ENCODE peak calls at places on chromosomes 11 and 22, in eight cellular contexts. O is cardiac muscle cell, G is pancreas, S is Caco-2, Z is mucosa of descending colon, M is fibroblast of lung, Y is A549, Q is ovary. A is an unnamed sample. For H3K4me1, the result is how much of the 10 kb centered on the place peaks cover.

GRCh38 chr11:100769165-100769564 is 82.1 kb downstream of the ARHGAP42 start:
- DNase-seq in Z (no peak), M (no peak), O (no peak), Y (no peak), S (no peak), G (no peak), Q (no peak), A (no peak)

GRCh38 chr11:69243496-69244200 is 50.3 kb upstream of the MYEOV start:
- DNase-seq in Y (no peak), Z (no peak), O (no peak), M (no peak), S (no peak), G (no peak), Q (no peak), A (no peak)

GRCh38 chr11:104883342-104883741 is 14.9 kb downstream of the CASP12 start:
- DNase-seq in Y (no peak), Q (no peak), O (no peak), G (no peak), Z (no peak), S (no peak), M (no peak), A (no peak)

GRCh38 chr11:78211565-78211964 is 22.8 kb downstream of the USP35 start:
- DNase-seq in Z (no peak), S (no peak), O (no peak), M (no peak), G (no peak), Y (no peak), Q (no peak), A (no peak)

GRCh38 chr22:24231706-24232105 is 13.2 kb downstream of the GGT5 start:
- DNase-seq in Y (no peak), S (no peak), M (no peak), Q (no peak), G (peak), Z (no peak), O (no peak), A (no peak)

GRCh38 chr22:32827061-32827602 is 25.6 kb downstream of the TIMP3 start:
- DNase-seq in G (no peak), Y (no peak), S (no peak), O (no peak), M (no peak), Q (no peak), Z (no peak), A (no peak)

GRCh38 chr22:44623771-44624510 is 78.1 kb upstream of the PRR5 start:
- DNase-seq in G (no peak), S (no peak), O (peak), Q (no peak), Z (no peak), Y (peak), M (peak), A (peak)

GRCh38 chr22:47452184-47452583 is 689.7 kb downstream of the TBC1D22A start:
- DNase-seq in M (no peak), G (no peak), Z (peak), O (no peak), S (peak), Y (peak), Q (no peak), A (no peak)

GRCh38 chr11:1442163-1442562 is 44.4 kb downstream of the MOB2 start:
- DNase-seq in Q (no peak), Z (no peak), S (no peak), O (peak), Y (peak), M (no peak), G (no peak), A (no peak)

GRCh38 chr11:60125962-60126585 is 37.6 kb downstream of the MS4A2 start:
- DNase-seq in S (no peak), Y (no peak), M (no peak), O (no peak), Z (no peak), Q (no peak), G (no peak), A (no peak)

DNA sequence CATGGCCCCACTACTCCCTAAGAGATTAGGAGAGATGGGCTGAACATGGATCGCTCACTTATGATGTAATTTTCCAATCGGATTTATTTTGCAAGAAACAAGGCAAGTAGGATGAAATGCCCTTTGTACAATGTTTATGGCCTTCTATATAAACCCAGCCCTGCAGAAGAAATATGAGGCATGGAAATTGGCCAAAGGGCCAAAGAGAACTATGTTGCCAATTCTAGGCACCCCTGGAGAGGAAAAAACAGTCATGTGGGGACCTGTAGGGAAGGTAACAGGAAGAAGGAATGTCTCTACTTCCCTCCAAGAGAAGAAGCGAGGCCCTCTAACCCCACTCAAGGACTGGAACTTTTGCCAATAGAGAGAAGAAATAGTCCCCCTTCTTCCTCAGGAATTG is 54.4 kb downstream of the RCN1 start:
- DNase-seq in M (no peak), O (no peak), Y (no peak), G (no peak), Q (no peak), S (no peak), Z (peak), A (no peak)
- H3K4me1 ChIP-seq in M (under half), O (under half), Y (under half), G (under half), Q (under half), S (under half), Z (under half), A (under half)

DNA sequence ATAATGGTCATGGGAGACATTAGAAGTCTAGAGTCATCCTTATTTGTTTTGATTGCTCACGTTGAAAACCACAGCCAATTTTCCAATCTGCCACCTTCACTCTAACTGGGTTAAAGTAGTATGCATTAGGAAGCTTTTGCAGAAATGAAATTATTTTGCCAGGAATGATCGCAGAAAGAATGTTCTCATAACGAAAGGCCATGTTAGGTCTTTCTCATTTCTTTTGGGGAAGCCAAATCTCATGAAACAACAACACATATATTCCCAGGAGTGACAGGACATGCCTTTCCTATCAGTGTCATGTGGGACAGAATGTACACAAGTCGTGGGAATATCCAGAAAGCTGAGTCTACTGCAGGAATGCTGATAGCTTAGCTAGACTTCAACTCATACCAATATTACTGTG is 386.3 kb downstream of the AASDHPPT start:
- DNase-seq in O (no peak), G (no peak), Z (no peak), M (peak), Q (no peak), S (no peak), Y (no peak), A (no peak)
- H3K4me1 ChIP-seq in O (under half), G (under half), Z (under half), M (under half), Q (under half), S (half or more), Y (under half), A (under half)

GRCh38 chr11:2728128-2728662 is 28.4 kb upstream of the KCNQ1OT1 start:
- DNase-seq in G (no peak), Y (no peak), Q (no peak), Z (no peak), S (no peak), O (no peak), M (no peak), A (no peak)
- H3K4me1 ChIP-seq in G (under half), Y (under half), Q (under half), Z (under half), S (half or more), O (under half), M (under half), A (under half)

GRCh38 chr22:27913162-27913741 is 5.8 kb downstream of the PITPNB start:
- DNase-seq in S (no peak), Y (no peak), M (peak), Z (no peak), O (peak), G (no peak), Q (no peak), A (peak)

GRCh38 chr22:27919222-27919942 is at the start of gene PITPNB:
- DNase-seq in M (peak), Q (peak), O (peak), Z (peak), G (peak), Y (peak), S (peak), A (peak)

GRCh38 chr22:27919943-27920755 is 1.1 kb upstream of the PITPNB start:
- DNase-seq in S (peak), G (no peak), Y (peak), Z (no peak), Q (no peak), O (peak), M (peak), A (peak)

DNA sequence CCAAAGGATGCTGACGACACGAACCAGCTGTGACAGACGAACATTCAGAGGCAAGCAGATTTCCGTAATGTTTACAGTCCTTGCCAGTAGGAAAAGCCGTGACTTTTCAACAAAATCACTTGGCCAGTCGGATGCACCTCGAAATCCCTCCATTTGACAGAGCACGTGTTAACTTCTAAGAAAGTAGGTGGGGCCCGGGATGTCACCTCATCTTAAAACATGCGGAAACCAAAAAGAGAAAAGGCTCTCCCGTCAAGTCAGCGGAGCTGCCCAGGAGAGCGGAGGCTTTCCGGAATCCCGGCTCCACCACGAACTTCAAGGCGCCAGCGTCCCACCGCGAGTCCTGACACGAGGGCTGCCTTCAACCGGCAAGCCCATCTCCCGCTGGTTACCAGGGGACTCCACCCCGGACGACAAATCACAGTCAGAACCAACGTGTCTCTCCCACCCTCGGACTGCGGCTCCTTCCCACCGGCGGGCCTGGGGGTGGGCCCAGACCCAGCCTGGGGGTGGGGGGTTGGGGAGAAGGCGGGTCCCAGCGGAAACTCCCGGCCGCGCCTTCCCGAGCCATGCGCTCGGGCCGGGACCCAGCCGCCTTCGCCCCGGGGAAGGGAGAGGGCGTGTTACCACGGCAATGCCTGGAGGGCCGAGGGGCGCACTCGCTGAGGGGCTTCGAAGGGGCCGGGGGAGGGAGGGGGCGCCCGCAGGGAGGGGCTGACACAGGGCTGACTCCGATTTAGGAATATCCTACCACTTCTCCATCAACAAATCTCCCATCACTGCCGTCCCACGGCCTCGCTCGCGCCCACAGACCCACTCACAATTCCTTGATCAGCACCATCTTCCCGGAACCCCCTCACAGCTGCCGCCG is 470 bp downstream of the PITPNB start:
- DNase-seq in O (peak), Y (peak), G (peak), S (peak), M (peak), Z (peak), Q (peak), A (peak)
- H3K4me1 ChIP-seq in O (under half), Y (under half), G (under half), S (under half), M (under half), Z (under half), Q (under half), A (under half)

DNA sequence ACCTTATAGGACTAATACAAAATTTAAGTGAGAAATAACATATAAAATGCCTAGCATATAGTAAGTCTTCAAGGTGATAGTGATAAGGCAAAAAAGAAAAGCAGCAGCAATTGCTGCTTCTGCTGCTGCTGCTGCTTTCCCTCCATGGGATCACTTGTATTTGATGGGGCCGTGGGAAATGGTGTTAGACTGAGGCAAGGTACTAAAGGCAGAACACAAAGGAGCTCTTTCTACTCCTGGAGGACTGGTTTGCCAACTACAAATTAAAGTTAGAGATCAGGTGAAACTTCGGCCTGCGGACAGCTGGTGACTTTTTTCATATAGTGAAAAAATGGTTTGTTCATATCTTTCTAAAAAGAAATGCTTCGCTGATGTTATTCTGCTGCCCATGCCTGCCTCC is 46.3 kb downstream of the SWAP70 start:
- DNase-seq in Z (no peak), G (no peak), S (no peak), Y (no peak), Q (no peak), M (no peak), O (no peak), A (no peak)
- H3K4me1 ChIP-seq in Z (under half), G (under half), S (under half), Y (under half), Q (under half), M (under half), O (under half), A (under half)

GRCh38 chr11:96086111-96086510 is 162.2 kb upstream of the MTMR2 start:
- DNase-seq in S (no peak), G (no peak), M (no peak), Q (no peak), O (no peak), Z (no peak), Y (no peak), A (no peak)
- H3K4me1 ChIP-seq in S (under half), G (under half), M (under half), Q (under half), O (under half), Z (under half), Y (under half), A (under half)

A was measured in BE2C.